ENCODE peak calls at places on chromosomes 4 and X, in six cellular contexts. One of them, this sample, is unnamed.

GRCh38 chr4:61648264-61648663 is 448.1 kb downstream of the ADGRL3 start:
- DNase-seq in CD4-positive, alpha-beta memory T cell: no peak
- DNase-seq in right cardiac atrium: no peak
- DNase-seq in BJ: no peak
- DNase-seq in effector memory CD4-positive, alpha-beta T cell: no peak
- DNase-seq in lower lobe of right lung: no peak
- DNase-seq in this sample: no peak

GRCh38 chrX:124239911-124240310 is 92.5 kb upstream of the TEX13D start:
- DNase-seq in BJ: no peak
- DNase-seq in lower lobe of right lung: no peak
- DNase-seq in right cardiac atrium: no peak
- DNase-seq in CD4-positive, alpha-beta memory T cell: no peak
- DNase-seq in effector memory CD4-positive, alpha-beta T cell: no peak
- DNase-seq in this sample: no peak

GRCh38 chr4:96317924-96318323 is 478.0 kb downstream of the PDHA2 start:
- DNase-seq in BJ: no peak
- DNase-seq in lower lobe of right lung: no peak
- DNase-seq in CD4-positive, alpha-beta memory T cell: no peak
- DNase-seq in right cardiac atrium: no peak
- DNase-seq in effector memory CD4-positive, alpha-beta T cell: no peak
- DNase-seq in this sample: no peak

GRCh38 chr4:73068496-73069337 is 799 bp downstream of the COX18 start:
- DNase-seq in right cardiac atrium: no peak
- DNase-seq in CD4-positive, alpha-beta memory T cell: peak; percentile 47
- DNase-seq in effector memory CD4-positive, alpha-beta T cell: no peak
- DNase-seq in BJ: peak; percentile 3
- DNase-seq in lower lobe of right lung: no peak
- DNase-seq in this sample: peak; percentile 41

GRCh38 chr4:94345984-94346383 is 3.3 kb upstream of the HPGDS start:
- DNase-seq in BJ: no peak
- DNase-seq in effector memory CD4-positive, alpha-beta T cell: no peak
- DNase-seq in CD4-positive, alpha-beta memory T cell: no peak
- DNase-seq in right cardiac atrium: no peak
- DNase-seq in lower lobe of right lung: no peak
- DNase-seq in this sample: no peak

GRCh38 chr4:84753318-84753972 is 170.5 kb downstream of the CDS1 start:
- DNase-seq in effector memory CD4-positive, alpha-beta T cell: no peak
- DNase-seq in right cardiac atrium: peak; percentile 28
- DNase-seq in lower lobe of right lung: no peak
- DNase-seq in CD4-positive, alpha-beta memory T cell: no peak
- DNase-seq in BJ: no peak
- DNase-seq in this sample: no peak

GRCh38 chr4:22787753-22788389 is 95.1 kb downstream of the GBA3 start:
- DNase-seq in CD4-positive, alpha-beta memory T cell: no peak
- DNase-seq in effector memory CD4-positive, alpha-beta T cell: no peak
- DNase-seq in right cardiac atrium: no peak
- DNase-seq in BJ: no peak
- DNase-seq in lower lobe of right lung: no peak
- DNase-seq in this sample: no peak

GRCh38 chr4:121454251-121454979 is 73.6 kb upstream of the QRFPR start:
- DNase-seq in effector memory CD4-positive, alpha-beta T cell: no peak
- DNase-seq in lower lobe of right lung: no peak
- DNase-seq in BJ: no peak
- DNase-seq in right cardiac atrium: no peak
- DNase-seq in CD4-positive, alpha-beta memory T cell: no peak
- DNase-seq in this sample: peak; percentile 18

GRCh38 chrX:115531818-115532403 is 29.1 kb upstream of the PLS3 start:
- DNase-seq in effector memory CD4-positive, alpha-beta T cell: no peak
- DNase-seq in right cardiac atrium: no peak
- DNase-seq in BJ: no peak
- DNase-seq in CD4-positive, alpha-beta memory T cell: no peak
- DNase-seq in lower lobe of right lung: no peak
- DNase-seq in this sample: peak; percentile 68

GRCh38 chr4:72275381-72275780 is 243.6 kb downstream of the NPFFR2 start:
- DNase-seq in CD4-positive, alpha-beta memory T cell: no peak
- DNase-seq in BJ: no peak
- DNase-seq in effector memory CD4-positive, alpha-beta T cell: no peak
- DNase-seq in right cardiac atrium: no peak
- DNase-seq in lower lobe of right lung: no peak
- DNase-seq in this sample: no peak

GRCh38 chrX:2714551-2714950 is 23.5 kb downstream of the CD99 start:
- DNase-seq in BJ: no peak
- DNase-seq in CD4-positive, alpha-beta memory T cell: no peak
- DNase-seq in lower lobe of right lung: no peak
- DNase-seq in right cardiac atrium: no peak
- DNase-seq in effector memory CD4-positive, alpha-beta T cell: no peak
- DNase-seq in this sample: no peak

GRCh38 chr4:183485411-183486160 is 19.3 kb upstream of the ING2 start:
- DNase-seq in lower lobe of right lung: no peak
- DNase-seq in effector memory CD4-positive, alpha-beta T cell: no peak
- DNase-seq in BJ: no peak
- DNase-seq in CD4-positive, alpha-beta memory T cell: no peak
- DNase-seq in right cardiac atrium: no peak
- DNase-seq in this sample: peak; percentile 71

GRCh38 chr4:158817562-158818370 is 48.9 kb downstream of the FNIP2 start:
- DNase-seq in CD4-positive, alpha-beta memory T cell: no peak
- DNase-seq in right cardiac atrium: peak; percentile 42
- DNase-seq in BJ: no peak
- DNase-seq in lower lobe of right lung: no peak
- DNase-seq in effector memory CD4-positive, alpha-beta T cell: no peak
- DNase-seq in this sample: no peak

GRCh38 chr4:153152453-153153338 is 51.5 kb upstream of the TRIM2 start:
- DNase-seq in CD4-positive, alpha-beta memory T cell: peak; percentile 49
- DNase-seq in effector memory CD4-positive, alpha-beta T cell: peak; percentile 30
- DNase-seq in lower lobe of right lung: peak; percentile 63
- DNase-seq in BJ: no peak
- DNase-seq in right cardiac atrium: peak; percentile 80
- DNase-seq in this sample: no peak

GRCh38 chrX:151753313-151754041 is 18.9 kb downstream of the CNGA2 start:
- DNase-seq in CD4-positive, alpha-beta memory T cell: no peak
- DNase-seq in BJ: no peak
- DNase-seq in right cardiac atrium: peak; percentile 78
- DNase-seq in lower lobe of right lung: peak; percentile 58
- DNase-seq in effector memory CD4-positive, alpha-beta T cell: no peak
- DNase-seq in this sample: peak; percentile 34

GRCh38 chr4:54227261-54228063 is 1.6 kb upstream of the PDGFRA start:
- DNase-seq in lower lobe of right lung: peak; percentile 48
- DNase-seq in BJ: no peak
- DNase-seq in right cardiac atrium: peak; percentile 51
- DNase-seq in CD4-positive, alpha-beta memory T cell: no peak
- DNase-seq in effector memory CD4-positive, alpha-beta T cell: no peak
- DNase-seq in this sample: peak; percentile 27

GRCh38 chr4:83629945-83630684 is 94.2 kb downstream of the GPAT3 start:
- DNase-seq in lower lobe of right lung: peak; percentile 55
- DNase-seq in effector memory CD4-positive, alpha-beta T cell: no peak
- DNase-seq in CD4-positive, alpha-beta memory T cell: no peak
- DNase-seq in BJ: no peak
- DNase-seq in right cardiac atrium: peak; percentile 60
- DNase-seq in this sample: peak; percentile 83

GRCh38 chr4:108821056-108821925 is 58.4 kb upstream of the ETNPPL start:
- DNase-seq in lower lobe of right lung: no peak
- DNase-seq in effector memory CD4-positive, alpha-beta T cell: no peak
- DNase-seq in BJ: no peak
- DNase-seq in CD4-positive, alpha-beta memory T cell: no peak
- DNase-seq in right cardiac atrium: no peak
- DNase-seq in this sample: peak; percentile 69

GRCh38 chr4:57243071-57243470 is 132.9 kb upstream of the IGFBP7 start:
- DNase-seq in effector memory CD4-positive, alpha-beta T cell: no peak
- DNase-seq in lower lobe of right lung: no peak
- DNase-seq in right cardiac atrium: no peak
- DNase-seq in CD4-positive, alpha-beta memory T cell: no peak
- DNase-seq in BJ: no peak
- DNase-seq in this sample: no peak

GRCh38 chr4:27210874-27211428 is 350.3 kb downstream of the STIM2 start:
- DNase-seq in lower lobe of right lung: no peak
- DNase-seq in CD4-positive, alpha-beta memory T cell: no peak
- DNase-seq in right cardiac atrium: no peak
- DNase-seq in effector memory CD4-positive, alpha-beta T cell: no peak
- DNase-seq in BJ: no peak
- DNase-seq in this sample: no peak

GRCh38 chr4:2071252-2071911 is 12.3 kb downstream of the NAT8L start:
- DNase-seq in lower lobe of right lung: peak; percentile 35
- DNase-seq in BJ: no peak
- DNase-seq in CD4-positive, alpha-beta memory T cell: no peak
- DNase-seq in right cardiac atrium: no peak
- DNase-seq in effector memory CD4-positive, alpha-beta T cell: no peak
- DNase-seq in this sample: no peak

GRCh38 chr4:86108152-86108551 is 251.7 kb downstream of the MAPK10 start:
- DNase-seq in effector memory CD4-positive, alpha-beta T cell: no peak
- DNase-seq in BJ: no peak
- DNase-seq in lower lobe of right lung: no peak
- DNase-seq in right cardiac atrium: no peak
- DNase-seq in CD4-positive, alpha-beta memory T cell: no peak
- DNase-seq in this sample: peak; percentile 24

GRCh38 chr4:55066018-55066417 is 59.4 kb downstream of the KDR start:
- DNase-seq in CD4-positive, alpha-beta memory T cell: no peak
- DNase-seq in BJ: no peak
- DNase-seq in right cardiac atrium: no peak
- DNase-seq in effector memory CD4-positive, alpha-beta T cell: no peak
- DNase-seq in lower lobe of right lung: no peak
- DNase-seq in this sample: no peak

GRCh38 chr4:75179510-75179909 is 246.6 kb downstream of the PARM1 start:
- DNase-seq in lower lobe of right lung: no peak
- DNase-seq in right cardiac atrium: no peak
- DNase-seq in BJ: no peak
- DNase-seq in CD4-positive, alpha-beta memory T cell: no peak
- DNase-seq in effector memory CD4-positive, alpha-beta T cell: no peak
- DNase-seq in this sample: no peak

GRCh38 chr4:6772223-6772928 is 10.2 kb upstream of the KIAA0232 start:
- DNase-seq in lower lobe of right lung: no peak
- DNase-seq in right cardiac atrium: no peak
- DNase-seq in effector memory CD4-positive, alpha-beta T cell: no peak
- DNase-seq in BJ: no peak
- DNase-seq in CD4-positive, alpha-beta memory T cell: no peak
- DNase-seq in this sample: no peak

GRCh38 chr4:186132577-186133277 is 28.2 kb downstream of the FAM149A start:
- DNase-seq in lower lobe of right lung: no peak
- DNase-seq in BJ: no peak
- DNase-seq in effector memory CD4-positive, alpha-beta T cell: no peak
- DNase-seq in right cardiac atrium: no peak
- DNase-seq in CD4-positive, alpha-beta memory T cell: no peak
- DNase-seq in this sample: peak; percentile 59

GRCh38 chrX:118498351-118498750 is 2.7 kb downstream of the DOCK11 start:
- DNase-seq in effector memory CD4-positive, alpha-beta T cell: no peak
- DNase-seq in right cardiac atrium: no peak
- DNase-seq in lower lobe of right lung: no peak
- DNase-seq in BJ: no peak
- DNase-seq in CD4-positive, alpha-beta memory T cell: no peak
- DNase-seq in this sample: no peak

GRCh38 chrX:118496763-118497079 is 1.1 kb downstream of the DOCK11 start:
- DNase-seq in right cardiac atrium: no peak
- DNase-seq in lower lobe of right lung: no peak
- DNase-seq in effector memory CD4-positive, alpha-beta T cell: no peak
- DNase-seq in CD4-positive, alpha-beta memory T cell: no peak
- DNase-seq in BJ: no peak
- DNase-seq in this sample: no peak

GRCh38 chrX:118495958-118496762 is 545 bp downstream of the DOCK11 start:
- DNase-seq in CD4-positive, alpha-beta memory T cell: peak; percentile 77
- DNase-seq in right cardiac atrium: peak; percentile 84
- DNase-seq in BJ: no peak
- DNase-seq in effector memory CD4-positive, alpha-beta T cell: peak; percentile 62
- DNase-seq in lower lobe of right lung: peak; percentile 81
- DNase-seq in this sample: no peak

GRCh38 chrX:118498755-118499154 is 3.1 kb downstream of the DOCK11 start:
- DNase-seq in effector memory CD4-positive, alpha-beta T cell: no peak
- DNase-seq in BJ: no peak
- DNase-seq in lower lobe of right lung: no peak
- DNase-seq in right cardiac atrium: no peak
- DNase-seq in CD4-positive, alpha-beta memory T cell: no peak
- DNase-seq in this sample: no peak

GRCh38 chrX:118497180-118497814 is 1.7 kb downstream of the DOCK11 start:
- DNase-seq in effector memory CD4-positive, alpha-beta T cell: no peak
- DNase-seq in CD4-positive, alpha-beta memory T cell: peak; percentile 34
- DNase-seq in lower lobe of right lung: no peak
- DNase-seq in BJ: no peak
- DNase-seq in right cardiac atrium: no peak
- DNase-seq in this sample: no peak
- H3K4me3 ChIP-seq in effector memory CD4-positive, alpha-beta T cell: peak overlapping the region; percentile 65
- H3K4me3 ChIP-seq in CD4-positive, alpha-beta memory T cell: peak overlapping the region; percentile 83
- H3K4me3 ChIP-seq in lower lobe of right lung: peak overlapping the region; percentile 70
- H3K4me3 ChIP-seq in BJ: peak overlapping the region; percentile 77
- H3K4me3 ChIP-seq in right cardiac atrium: peak overlapping the region; percentile 65
- H3K4me3 ChIP-seq in this sample: no peak overlapping the region

GRCh38 chr4:17414392-17414791 is 97.5 kb downstream of the QDPR start:
- DNase-seq in BJ: no peak
- DNase-seq in effector memory CD4-positive, alpha-beta T cell: no peak
- DNase-seq in lower lobe of right lung: no peak
- DNase-seq in CD4-positive, alpha-beta memory T cell: no peak
- DNase-seq in right cardiac atrium: no peak
- DNase-seq in this sample: no peak

DNA sequence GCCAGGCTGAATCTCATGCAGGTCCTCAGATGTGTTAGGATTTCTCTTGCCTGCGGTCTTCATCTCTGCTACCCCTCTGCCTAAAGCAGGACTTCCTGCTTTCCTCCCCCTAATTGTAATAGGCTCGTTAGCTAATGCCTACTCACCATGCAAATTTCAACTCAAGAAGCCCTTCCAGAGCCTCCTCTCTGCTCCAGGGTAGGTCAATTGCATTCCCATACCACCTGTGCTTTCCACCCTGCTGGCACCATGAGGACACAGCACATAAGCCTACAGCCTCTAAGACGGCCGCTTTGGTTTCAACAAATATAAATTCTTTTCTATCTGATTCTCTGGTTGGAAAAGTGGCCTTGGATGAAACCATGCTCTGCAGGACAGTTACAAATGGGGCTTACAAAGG is 93.9 kb downstream of the QDPR start:
- DNase-seq in lower lobe of right lung: no peak
- DNase-seq in effector memory CD4-positive, alpha-beta T cell: no peak
- DNase-seq in CD4-positive, alpha-beta memory T cell: no peak
- DNase-seq in right cardiac atrium: no peak
- DNase-seq in BJ: no peak
- DNase-seq in this sample: no peak
- H3K27me3 ChIP-seq in lower lobe of right lung: no peaks in the 10 kb centered on the region
- H3K27me3 ChIP-seq in effector memory CD4-positive, alpha-beta T cell: no peaks in the 10 kb centered on the region
- H3K27me3 ChIP-seq in CD4-positive, alpha-beta memory T cell: no peaks in the 10 kb centered on the region
- H3K27me3 ChIP-seq in right cardiac atrium: no peaks in the 10 kb centered on the region
- H3K27me3 ChIP-seq in BJ: peaks cover 3% of the 10 kb centered on the region
- H3K27me3 ChIP-seq in this sample: no peaks in the 10 kb centered on the region

DNA sequence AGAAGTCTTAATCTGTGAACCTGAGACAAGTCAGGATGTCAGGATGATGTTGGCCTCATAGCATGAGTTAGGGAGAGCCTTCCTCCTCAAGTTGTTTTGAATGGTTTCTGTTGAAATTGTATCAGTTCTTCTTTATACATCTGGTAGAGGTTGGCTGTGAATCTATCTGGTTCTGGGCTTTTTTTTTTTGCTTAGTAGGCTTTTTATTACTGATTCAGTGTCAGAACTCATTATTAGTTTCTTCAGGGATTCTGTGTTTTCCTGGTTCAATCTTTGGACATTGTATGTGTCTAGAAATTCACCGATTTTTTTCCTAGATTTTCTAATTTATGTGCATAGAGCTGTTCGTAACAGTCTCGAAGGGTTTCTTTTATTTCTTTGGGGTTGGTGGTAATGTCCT is 14.9 kb downstream of the GLUD2 start:
- DNase-seq in BJ: no peak
- DNase-seq in right cardiac atrium: no peak
- DNase-seq in CD4-positive, alpha-beta memory T cell: no peak
- DNase-seq in lower lobe of right lung: no peak
- DNase-seq in effector memory CD4-positive, alpha-beta T cell: no peak
- DNase-seq in this sample: no peak
- H3K4me3 ChIP-seq in BJ: no peak overlapping the region
- H3K4me3 ChIP-seq in right cardiac atrium: no peak overlapping the region
- H3K4me3 ChIP-seq in CD4-positive, alpha-beta memory T cell: no peak overlapping the region
- H3K4me3 ChIP-seq in lower lobe of right lung: no peak overlapping the region
- H3K4me3 ChIP-seq in effector memory CD4-positive, alpha-beta T cell: no peak overlapping the region
- H3K4me3 ChIP-seq in this sample: no peak overlapping the region

GRCh38 chr4:4849524-4850193 is 9.8 kb upstream of the MSX1 start:
- DNase-seq in BJ: no peak
- DNase-seq in lower lobe of right lung: no peak
- DNase-seq in right cardiac atrium: no peak
- DNase-seq in CD4-positive, alpha-beta memory T cell: no peak
- DNase-seq in effector memory CD4-positive, alpha-beta T cell: no peak
- DNase-seq in this sample: no peak
- H3K27me3 ChIP-seq in BJ: peaks cover 3% of the 10 kb centered on the region
- H3K27me3 ChIP-seq in lower lobe of right lung: peaks cover 86% of the 10 kb centered on the region
- H3K27me3 ChIP-seq in right cardiac atrium: no peaks in the 10 kb centered on the region
- H3K27me3 ChIP-seq in CD4-positive, alpha-beta memory T cell: peaks cover 5% of the 10 kb centered on the region
- H3K27me3 ChIP-seq in effector memory CD4-positive, alpha-beta T cell: peaks cover 22% of the 10 kb centered on the region
- H3K27me3 ChIP-seq in this sample: peaks cover 21% of the 10 kb centered on the region

This sample was measured in bronchial epithelial cell.